ENCODE peak calls at places on chromosome 20, in six cellular contexts. H is substantia nigra, G is H54, C is WTC11, J is cardiac muscle cell, N is COR-L47. X is an unnamed sample.
A peak's percentile ranks its signal among the peaks of the same experiment; 100 is the strongest.

GRCh38 chr20:52619101-52619500 is 353.1 kb upstream of the TSHZ2 start:
- DNase-seq in H (no peak), G (no peak), N (no peak), J (no peak), C (no peak), X (no peak)

GRCh38 chr20:44009679-44009992 is 95.0 kb downstream of the TOX2 start:
- DNase-seq in G (no peak), N (no peak), J (no peak), H (no peak), C (no peak), X (no peak)

GRCh38 chr20:38373231-38373867 is 27.1 kb downstream of the LBP start:
- DNase-seq in H (no peak), N (no peak), C (no peak), J (no peak), G (no peak), X (no peak)

GRCh38 chr20:24109008-24109407 is 120.4 kb upstream of the GGTLC1 start:
- DNase-seq in G (no peak), C (no peak), N (no peak), H (no peak), J (no peak), X (no peak)

GRCh38 chr20:5835870-5836269 is 85.7 kb downstream of the SHLD1 start:
- DNase-seq in N (no peak), H (no peak), G (no peak), J (no peak), C (no peak), X (no peak)

GRCh38 chr20:45138451-45139300 is 14.4 kb upstream of the WFDC12 start:
- DNase-seq in J (peak; percentile 38), G (peak; percentile 35), C (peak; percentile 95), H (no peak), N (no peak), X (peak; percentile 69)

GRCh38 chr20:884983-885952 is 30.9 kb downstream of the ANGPT4 start:
- DNase-seq in N (no peak), G (no peak), C (peak; percentile 90), H (peak; percentile 23), J (peak; percentile 91), X (no peak)

GRCh38 chr20:64145458-64146300 is 18.6 kb upstream of the MYT1 start:
- DNase-seq in N (no peak), J (no peak), C (peak; percentile 66), H (no peak), G (no peak), X (peak; percentile 34)

GRCh38 chr20:47019106-47019824 is 124.6 kb downstream of the EYA2 start:
- DNase-seq in N (no peak), J (peak; percentile 15), C (no peak), G (no peak), H (no peak), X (no peak)

GRCh38 chr20:63699466-63700198 is 3.2 kb downstream of the TNFRSF6B start:
- DNase-seq in C (no peak), G (peak; percentile 31), J (no peak), H (no peak), N (no peak), X (peak; percentile 15)

GRCh38 chr20:41357424-41358163 is 9.0 kb downstream of the EMILIN3 start:
- DNase-seq in C (no peak), G (no peak), H (no peak), N (no peak), J (no peak), X (no peak)

GRCh38 chr20:1805161-1805581 is 90.0 kb upstream of the SIRPA start:
- DNase-seq in G (no peak), N (no peak), C (no peak), H (no peak), J (no peak), X (no peak)

GRCh38 chr20:973785-974194 is 28.3 kb downstream of the RSPO4 start:
- DNase-seq in C (peak; percentile 46), G (peak; percentile 77), N (no peak), H (no peak), J (peak; percentile 61), X (peak; percentile 61)

GRCh38 chr20:38640486-38640885 is 38.9 kb downstream of the ARHGAP40 start:
- DNase-seq in C (no peak), H (no peak), J (peak; percentile 68), G (no peak), N (no peak), X (no peak)

GRCh38 chr20:38127011-38127621 is 38.0 kb downstream of the TGM2 start:
- DNase-seq in G (peak; percentile 63), N (no peak), J (no peak), C (no peak), H (no peak), X (no peak)

GRCh38 chr20:3400260-3401155 is 7.0 kb downstream of the DNAAF9 start:
- DNase-seq in J (peak; percentile 15), C (no peak), N (no peak), G (no peak), H (no peak), X (no peak)

GRCh38 chr20:25016471-25016870 is 23.9 kb upstream of the APMAP start:
- DNase-seq in J (no peak), H (no peak), N (no peak), G (no peak), C (no peak), X (no peak)

GRCh38 chr20:2301164-2301622 is 5.4 kb downstream of the TGM3 start:
- DNase-seq in C (no peak), N (no peak), J (no peak), H (peak; percentile 8), G (no peak), X (no peak)

GRCh38 chr20:53547664-53548239 is 45.9 kb downstream of the ZNF217 start:
- DNase-seq in J (peak; percentile 80), H (peak; percentile 1), N (peak; percentile 1), C (peak; percentile 39), G (peak; percentile 38), X (peak; percentile 72)

GRCh38 chr20:10476319-10476724 is 41.2 kb downstream of the SLX4IP start:
- DNase-seq in H (no peak), N (no peak), C (no peak), J (no peak), G (no peak), X (no peak)

GRCh38 chr20:62907377-62908317 is 18.7 kb downstream of the DIDO1 start:
- DNase-seq in H (no peak), G (no peak), J (peak; percentile 30), C (peak; percentile 61), N (no peak), X (peak; percentile 37)

GRCh38 chr20:32960849-32961731 is 43.1 kb downstream of the SUN5 start:
- DNase-seq in N (no peak), G (no peak), H (no peak), J (no peak), C (no peak), X (peak; percentile 3)

GRCh38 chr20:20276806-20277530 is 90.9 kb upstream of the INSM1 start:
- DNase-seq in G (no peak), J (no peak), C (no peak), N (no peak), H (no peak), X (no peak)

GRCh38 chr20:37524221-37524700 is 3.2 kb downstream of the NNAT start:
- DNase-seq in G (no peak), J (no peak), H (no peak), N (no peak), C (no peak), X (no peak)

GRCh38 chr20:2005831-2006426 is 12.1 kb upstream of the PDYN start:
- DNase-seq in C (peak; percentile 90), G (peak; percentile 34), J (peak; percentile 91), N (no peak), H (peak; percentile 50), X (peak; percentile 70)

GRCh38 chr20:54716790-54717189 is 241.4 kb downstream of the DOK5 start:
- DNase-seq in G (no peak), H (no peak), N (no peak), C (no peak), J (no peak), X (no peak)

GRCh38 chr20:25178563-25179438 is 16.7 kb upstream of the ENTPD6 start:
- DNase-seq in C (no peak), J (peak; percentile 55), N (peak; percentile 29), G (peak; percentile 73), H (no peak), X (peak; percentile 55)

GRCh38 chr20:768426-768978 is at the start of gene SLC52A3:
- DNase-seq in C (peak; percentile 73), N (peak; percentile 14), J (peak; percentile 36), H (no peak), G (no peak), X (peak; percentile 31)

GRCh38 chr20:44200371-44200770 is 10.2 kb downstream of the OSER1 start:
- DNase-seq in J (no peak), N (no peak), H (no peak), C (no peak), G (no peak), X (no peak)

GRCh38 chr20:1336699-1337387 is 7.9 kb upstream of the SDCBP2 start:
- DNase-seq in C (no peak), G (no peak), N (peak; percentile 46), H (no peak), J (no peak), X (no peak)

GRCh38 chr20:34112600-34113061 is 588 bp upstream of the EIF2S2 start:
- DNase-seq in C (peak; percentile 12), N (no peak), G (peak; percentile 23), J (peak; percentile 60), H (no peak), X (peak; percentile 25)

GRCh38 chr20:53582574-53583351 is 10.9 kb downstream of the ZNF217 start:
- DNase-seq in N (no peak), G (peak; percentile 33), H (no peak), C (no peak), J (no peak), X (no peak)

GRCh38 chr20:45576995-45577394 is 2.1 kb downstream of the WFDC8 start:
- DNase-seq in G (no peak), N (no peak), C (no peak), J (no peak), H (no peak), X (no peak)

GRCh38 chr20:50067018-50067417 is 45.9 kb downstream of the UBE2V1 start:
- DNase-seq in G (no peak), N (no peak), H (no peak), C (no peak), J (no peak), X (no peak)

GRCh38 chr20:41178904-41179432 is 41.6 kb downstream of the PLCG1 start:
- DNase-seq in C (peak; percentile 9), J (no peak), N (peak; percentile 97), G (no peak), H (peak; percentile 44), X (peak; percentile 22)